ENCODE peak calls at places on chromosomes 11 and 22, in seven cellular contexts. U, R, M, J, I, K and P are unnamed samples.

GRCh38 chr11:57479925-57480324 is 19.6 kb downstream of the RTN4RL2 start:
- DNase-seq in U (no peak), R (no peak), M (no peak), J (no peak), I (no peak), K (no peak), P (no peak)

GRCh38 chr22:31861226-31861840 is 83.0 kb upstream of the YWHAH start:
- DNase-seq in U (no peak), R (no peak), M (no peak), J (no peak), I (peak), K (no peak), P (no peak)

GRCh38 chr11:22079133-22079847 is 113.6 kb upstream of the ANO5 start:
- DNase-seq in U (no peak), R (no peak), M (no peak), J (peak), I (peak), K (no peak), P (no peak)

GRCh38 chr22:47089374-47089773 is 326.9 kb downstream of the TBC1D22A start:
- DNase-seq in U (no peak), R (no peak), M (no peak), J (no peak), I (no peak), K (no peak), P (no peak)

GRCh38 chr11:105368711-105369110 is 229.1 kb upstream of the CARD18 start:
- DNase-seq in U (no peak), R (no peak), M (no peak), J (no peak), I (peak), K (no peak), P (no peak)

GRCh38 chr11:4459470-4459869 is 10.4 kb downstream of the OR52K2 start:
- DNase-seq in U (no peak), R (no peak), M (no peak), J (peak), I (peak), K (no peak), P (peak)

GRCh38 chr11:61955416-61956135 is 5.4 kb downstream of the BEST1 start:
- DNase-seq in U (peak), R (no peak), M (no peak), J (no peak), I (peak), K (no peak), P (no peak)

GRCh38 chr11:21774212-21774611 is 418.7 kb upstream of the ANO5 start:
- DNase-seq in U (no peak), R (no peak), M (no peak), J (peak), I (no peak), K (no peak), P (no peak)

GRCh38 chr22:20885557-20886323 is 26.9 kb downstream of the SNAP29 start:
- DNase-seq in U (no peak), R (peak), M (peak), J (peak), I (peak), K (peak), P (peak)

GRCh38 chr11:5007561-5007960 is 12.9 kb downstream of the OR51L1 start:
- DNase-seq in U (no peak), R (no peak), M (no peak), J (no peak), I (peak), K (no peak), P (no peak)

GRCh38 chr11:130915556-130916237 is 582 bp downstream of the SNX19 start:
- DNase-seq in U (peak), R (no peak), M (no peak), J (no peak), I (no peak), K (peak), P (no peak)

GRCh38 chr11:110735431-110736157 is 23.4 kb upstream of the ARHGAP20 start:
- DNase-seq in U (no peak), R (no peak), M (peak), J (no peak), I (no peak), K (no peak), P (no peak)

GRCh38 chr11:117316197-117316961 is at the start of gene BACE1:
- DNase-seq in U (no peak), R (no peak), M (peak), J (peak), I (peak), K (peak), P (peak)

GRCh38 chr22:18060646-18061620 is 16.9 kb upstream of the PEX26 start:
- DNase-seq in U (no peak), R (no peak), M (no peak), J (no peak), I (peak), K (no peak), P (peak)

GRCh38 chr22:35609761-35610160 is 7.4 kb downstream of the MB start:
- DNase-seq in U (no peak), R (no peak), M (no peak), J (no peak), I (no peak), K (no peak), P (no peak)